ENCODE peak calls at places on chromosomes 7 and 10, in ten cellular contexts. One of them, this sample, is unnamed.
A peak's percentile ranks its signal among the peaks of the same experiment; 100 is the strongest.

GRCh38 chr10:19328582-19328981 is 280.0 kb downstream of the MALRD1 start:
- DNase-seq in GM13977: no peak
- DNase-seq in fibroblast of lung: no peak
- DNase-seq in Peyer's patch: no peak
- DNase-seq in uterus: no peak
- DNase-seq in fibroblast of mammary gland: no peak
- DNase-seq in IMR-90: no peak
- DNase-seq in AG04450: no peak
- DNase-seq in AG10803: no peak
- DNase-seq in CD4-positive, alpha-beta T cell: no peak
- DNase-seq in this sample: no peak

GRCh38 chr7:33039257-33039904 is 23.2 kb downstream of the NT5C3A start:
- DNase-seq in AG10803: no peak
- DNase-seq in GM13977: peak; percentile 18
- DNase-seq in fibroblast of mammary gland: peak; percentile 36
- DNase-seq in AG04450: no peak
- DNase-seq in Peyer's patch: no peak
- DNase-seq in CD4-positive, alpha-beta T cell: no peak
- DNase-seq in uterus: no peak
- DNase-seq in fibroblast of lung: peak; percentile 49
- DNase-seq in IMR-90: no peak
- DNase-seq in this sample: no peak

GRCh38 chr10:132381726-132382125 is 15.3 kb upstream of the PWWP2B start:
- DNase-seq in uterus: no peak
- DNase-seq in CD4-positive, alpha-beta T cell: no peak
- DNase-seq in fibroblast of lung: no peak
- DNase-seq in fibroblast of mammary gland: no peak
- DNase-seq in AG10803: peak; percentile 18
- DNase-seq in Peyer's patch: peak; percentile 11
- DNase-seq in AG04450: no peak
- DNase-seq in IMR-90: no peak
- DNase-seq in GM13977: no peak
- DNase-seq in this sample: no peak

GRCh38 chr7:132933076-132933466 is 148.8 kb downstream of the CHCHD3 start:
- DNase-seq in AG04450: no peak
- DNase-seq in CD4-positive, alpha-beta T cell: no peak
- DNase-seq in fibroblast of lung: peak; percentile 81
- DNase-seq in IMR-90: peak; percentile 80
- DNase-seq in uterus: no peak
- DNase-seq in Peyer's patch: no peak
- DNase-seq in GM13977: no peak
- DNase-seq in AG10803: peak; percentile 34
- DNase-seq in fibroblast of mammary gland: peak; percentile 82
- DNase-seq in this sample: no peak

GRCh38 chr10:97821308-97822038 is 28.2 kb upstream of the GOLGA7B start:
- DNase-seq in AG04450: no peak
- DNase-seq in GM13977: no peak
- DNase-seq in Peyer's patch: no peak
- DNase-seq in uterus: no peak
- DNase-seq in CD4-positive, alpha-beta T cell: no peak
- DNase-seq in fibroblast of mammary gland: no peak
- DNase-seq in IMR-90: no peak
- DNase-seq in AG10803: no peak
- DNase-seq in fibroblast of lung: no peak
- DNase-seq in this sample: no peak

GRCh38 chr10:35172574-35172973 is 45.9 kb downstream of the CREM start:
- DNase-seq in CD4-positive, alpha-beta T cell: no peak
- DNase-seq in AG04450: no peak
- DNase-seq in AG10803: peak; percentile 31
- DNase-seq in uterus: peak; percentile 38
- DNase-seq in Peyer's patch: no peak
- DNase-seq in GM13977: no peak
- DNase-seq in fibroblast of lung: peak; percentile 73
- DNase-seq in fibroblast of mammary gland: peak; percentile 82
- DNase-seq in IMR-90: peak; percentile 41
- DNase-seq in this sample: no peak

GRCh38 chr10:127977368-127978009 is 70.6 kb downstream of the PTPRE start:
- DNase-seq in fibroblast of lung: peak; percentile 80
- DNase-seq in Peyer's patch: peak; percentile 70
- DNase-seq in AG04450: no peak
- DNase-seq in AG10803: peak; percentile 73
- DNase-seq in fibroblast of mammary gland: peak; percentile 82
- DNase-seq in IMR-90: peak; percentile 44
- DNase-seq in GM13977: no peak
- DNase-seq in CD4-positive, alpha-beta T cell: no peak
- DNase-seq in uterus: peak; percentile 46
- DNase-seq in this sample: peak; percentile 47

GRCh38 chr10:13614530-13615332 is 28.0 kb downstream of the PRPF18 start:
- DNase-seq in Peyer's patch: no peak
- DNase-seq in IMR-90: peak; percentile 78
- DNase-seq in GM13977: no peak
- DNase-seq in uterus: no peak
- DNase-seq in CD4-positive, alpha-beta T cell: no peak
- DNase-seq in fibroblast of lung: peak; percentile 61
- DNase-seq in AG10803: peak; percentile 52
- DNase-seq in AG04450: peak; percentile 18
- DNase-seq in fibroblast of mammary gland: no peak
- DNase-seq in this sample: no peak

DNA sequence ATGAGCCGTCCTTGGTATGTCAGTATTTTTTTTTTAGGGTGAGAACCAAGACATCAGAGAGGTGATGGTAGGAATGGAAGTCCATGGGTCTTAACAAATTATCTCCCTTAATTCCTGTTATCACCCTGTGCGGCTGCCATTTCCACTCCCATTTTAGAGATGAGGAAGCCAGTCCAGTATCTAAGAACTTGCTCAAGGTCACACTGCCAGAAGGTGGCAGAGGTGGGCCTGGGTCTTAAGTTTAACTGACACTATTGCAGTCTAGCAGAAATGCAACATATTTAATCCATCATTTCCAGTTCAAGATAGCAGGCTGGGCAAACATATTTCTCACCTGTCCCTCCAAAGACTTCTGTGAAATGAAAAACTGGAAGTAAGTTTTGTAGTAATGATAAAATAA is 108.3 kb downstream of the GLI3 start:
- DNase-seq in uterus: no peak
- DNase-seq in CD4-positive, alpha-beta T cell: no peak
- DNase-seq in IMR-90: no peak
- DNase-seq in Peyer's patch: no peak
- DNase-seq in AG10803: peak; percentile 23
- DNase-seq in fibroblast of lung: peak; percentile 45
- DNase-seq in GM13977: no peak
- DNase-seq in AG04450: no peak
- DNase-seq in fibroblast of mammary gland: peak; percentile 38
- DNase-seq in this sample: no peak
- TF ChIP-seq CTCF in uterus: no peak
- TF ChIP-seq CTCF in CD4-positive, alpha-beta T cell: no peak
- TF ChIP-seq CTCF in IMR-90: peak; percentile 18
- TF ChIP-seq CTCF in Peyer's patch: no peak
- TF ChIP-seq CTCF in AG10803: no peak
- TF ChIP-seq CTCF in fibroblast of lung: peak; percentile 30
- TF ChIP-seq CTCF in GM13977: peak; percentile 22
- TF ChIP-seq CTCF in AG04450: peak; percentile 21
- TF ChIP-seq CTCF in fibroblast of mammary gland: peak; percentile 20
- TF ChIP-seq CTCF in this sample: peak; percentile 51

GRCh38 chr7:36082910-36083309 is 70.1 kb upstream of the EEPD1 start:
- DNase-seq in fibroblast of mammary gland: no peak
- DNase-seq in fibroblast of lung: no peak
- DNase-seq in uterus: no peak
- DNase-seq in AG10803: no peak
- DNase-seq in CD4-positive, alpha-beta T cell: no peak
- DNase-seq in IMR-90: no peak
- DNase-seq in AG04450: no peak
- DNase-seq in GM13977: no peak
- DNase-seq in Peyer's patch: no peak
- DNase-seq in this sample: no peak
- TF ChIP-seq CTCF in fibroblast of mammary gland: no peak
- TF ChIP-seq CTCF in fibroblast of lung: peak; percentile 14
- TF ChIP-seq CTCF in uterus: no peak
- TF ChIP-seq CTCF in AG10803: peak; percentile 17
- TF ChIP-seq CTCF in CD4-positive, alpha-beta T cell: no peak
- TF ChIP-seq CTCF in IMR-90: no peak
- TF ChIP-seq CTCF in AG04450: peak; percentile 1
- TF ChIP-seq CTCF in GM13977: no peak
- TF ChIP-seq CTCF in Peyer's patch: no peak
- TF ChIP-seq CTCF in this sample: peak; percentile 25

GRCh38 chr10:76303682-76304316 is 872.4 kb downstream of the LRMDA start:
- DNase-seq in uterus: peak; percentile 75
- DNase-seq in AG04450: peak; percentile 21
- DNase-seq in AG10803: peak; percentile 82
- DNase-seq in fibroblast of lung: peak; percentile 89
- DNase-seq in fibroblast of mammary gland: peak; percentile 84
- DNase-seq in GM13977: peak; percentile 23
- DNase-seq in Peyer's patch: peak; percentile 79
- DNase-seq in IMR-90: peak; percentile 71
- DNase-seq in CD4-positive, alpha-beta T cell: no peak
- DNase-seq in this sample: no peak
- TF ChIP-seq CTCF in uterus: peak; percentile 64
- TF ChIP-seq CTCF in AG04450: peak; percentile 62
- TF ChIP-seq CTCF in AG10803: peak; percentile 79
- TF ChIP-seq CTCF in fibroblast of lung: peak; percentile 81
- TF ChIP-seq CTCF in fibroblast of mammary gland: peak; percentile 82
- TF ChIP-seq CTCF in GM13977: peak; percentile 28
- TF ChIP-seq CTCF in Peyer's patch: peak; percentile 21
- TF ChIP-seq CTCF in IMR-90: peak; percentile 55
- TF ChIP-seq CTCF in CD4-positive, alpha-beta T cell: no peak
- TF ChIP-seq CTCF in this sample: peak; percentile 80

DNA sequence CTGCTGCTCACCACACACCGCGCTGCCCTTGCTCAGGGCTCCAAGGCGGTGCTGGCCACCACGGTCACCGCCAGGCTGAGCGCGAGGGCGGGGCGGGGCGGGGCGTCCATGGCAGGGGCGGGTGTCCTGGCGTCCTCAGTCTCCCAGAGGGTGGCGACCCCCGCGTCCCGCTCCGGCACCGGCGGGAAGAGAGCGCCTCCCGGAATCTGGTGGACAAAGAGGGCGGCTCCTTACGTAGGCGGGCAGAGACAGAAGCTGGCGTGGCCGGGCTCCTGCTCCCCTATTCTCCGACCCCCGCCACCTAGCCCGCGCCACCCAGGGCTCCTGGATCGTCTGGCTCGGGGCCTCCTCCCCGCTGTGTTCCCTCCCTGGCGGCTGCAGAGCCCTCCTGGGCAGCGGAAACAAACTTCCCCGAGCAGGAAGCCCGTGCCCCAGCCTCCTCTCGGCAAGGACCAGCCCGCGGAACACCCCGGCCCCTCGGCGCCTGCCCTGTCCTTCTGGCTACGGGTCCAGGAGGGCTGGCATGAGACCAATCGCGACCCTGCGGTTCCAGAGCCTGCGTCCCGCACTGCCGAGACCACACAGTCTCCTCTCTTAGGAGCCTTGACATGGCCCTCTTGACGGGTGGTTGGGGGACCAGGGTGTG is 133.8 kb upstream of the ZNF92 start:
- DNase-seq in fibroblast of lung: peak; percentile 12
- DNase-seq in GM13977: no peak
- DNase-seq in IMR-90: no peak
- DNase-seq in AG10803: no peak
- DNase-seq in Peyer's patch: no peak
- DNase-seq in CD4-positive, alpha-beta T cell: no peak
- DNase-seq in fibroblast of mammary gland: no peak
- DNase-seq in uterus: no peak
- DNase-seq in AG04450: no peak
- DNase-seq in this sample: no peak
- TF ChIP-seq CTCF in fibroblast of lung: no peak
- TF ChIP-seq CTCF in GM13977: no peak
- TF ChIP-seq CTCF in IMR-90: no peak
- TF ChIP-seq CTCF in AG10803: no peak
- TF ChIP-seq CTCF in Peyer's patch: no peak
- TF ChIP-seq CTCF in CD4-positive, alpha-beta T cell: no peak
- TF ChIP-seq CTCF in fibroblast of mammary gland: no peak
- TF ChIP-seq CTCF in uterus: no peak
- TF ChIP-seq CTCF in AG04450: no peak
- TF ChIP-seq CTCF in this sample: no peak

GRCh38 chr10:73529089-73529832 is 33.4 kb upstream of the PPP3CB start:
- DNase-seq in uterus: peak; percentile 29
- DNase-seq in GM13977: peak; percentile 79
- DNase-seq in Peyer's patch: peak; percentile 68
- DNase-seq in fibroblast of mammary gland: peak; percentile 82
- DNase-seq in CD4-positive, alpha-beta T cell: peak; percentile 33
- DNase-seq in fibroblast of lung: peak; percentile 88
- DNase-seq in AG04450: peak; percentile 45
- DNase-seq in AG10803: peak; percentile 80
- DNase-seq in IMR-90: peak; percentile 81
- DNase-seq in this sample: peak; percentile 39
- TF ChIP-seq CTCF in uterus: peak; percentile 89
- TF ChIP-seq CTCF in GM13977: peak; percentile 72
- TF ChIP-seq CTCF in Peyer's patch: peak; percentile 86
- TF ChIP-seq CTCF in fibroblast of mammary gland: peak; percentile 84
- TF ChIP-seq CTCF in CD4-positive, alpha-beta T cell: peak; percentile 88
- TF ChIP-seq CTCF in fibroblast of lung: peak; percentile 74
- TF ChIP-seq CTCF in AG04450: peak; percentile 83
- TF ChIP-seq CTCF in AG10803: peak; percentile 90
- TF ChIP-seq CTCF in IMR-90: peak; percentile 91
- TF ChIP-seq CTCF in this sample: peak; percentile 87

GRCh38 chr10:104056619-104057273 is 28.9 kb downstream of the COL17A1 start:
- DNase-seq in IMR-90: no peak
- DNase-seq in CD4-positive, alpha-beta T cell: no peak
- DNase-seq in fibroblast of mammary gland: no peak
- DNase-seq in fibroblast of lung: no peak
- DNase-seq in uterus: no peak
- DNase-seq in AG04450: no peak
- DNase-seq in Peyer's patch: no peak
- DNase-seq in AG10803: no peak
- DNase-seq in GM13977: no peak
- DNase-seq in this sample: no peak
- TF ChIP-seq CTCF in IMR-90: no peak
- TF ChIP-seq CTCF in CD4-positive, alpha-beta T cell: no peak
- TF ChIP-seq CTCF in fibroblast of mammary gland: no peak
- TF ChIP-seq CTCF in fibroblast of lung: no peak
- TF ChIP-seq CTCF in uterus: no peak
- TF ChIP-seq CTCF in AG04450: no peak
- TF ChIP-seq CTCF in Peyer's patch: no peak
- TF ChIP-seq CTCF in AG10803: no peak
- TF ChIP-seq CTCF in GM13977: no peak
- TF ChIP-seq CTCF in this sample: no peak

GRCh38 chr10:4839353-4839752 is 13.3 kb downstream of the AKR1E2 start:
- DNase-seq in fibroblast of lung: no peak
- DNase-seq in fibroblast of mammary gland: no peak
- DNase-seq in Peyer's patch: no peak
- DNase-seq in uterus: no peak
- DNase-seq in AG04450: no peak
- DNase-seq in AG10803: no peak
- DNase-seq in CD4-positive, alpha-beta T cell: no peak
- DNase-seq in GM13977: no peak
- DNase-seq in IMR-90: no peak
- DNase-seq in this sample: no peak
- TF ChIP-seq CTCF in fibroblast of lung: no peak
- TF ChIP-seq CTCF in fibroblast of mammary gland: no peak
- TF ChIP-seq CTCF in Peyer's patch: no peak
- TF ChIP-seq CTCF in uterus: no peak
- TF ChIP-seq CTCF in AG04450: no peak
- TF ChIP-seq CTCF in AG10803: no peak
- TF ChIP-seq CTCF in CD4-positive, alpha-beta T cell: no peak
- TF ChIP-seq CTCF in GM13977: no peak
- TF ChIP-seq CTCF in IMR-90: no peak
- TF ChIP-seq CTCF in this sample: peak; percentile 28